ENCODE peak calls at places on chromosome 4, in eight cellular contexts. One of them, this sample, is unnamed.

GRCh38 chr4:3708103-3708510 is 58.1 kb upstream of the ADRA2C start:
- DNase-seq in tibial artery: peak; percentile 96
- DNase-seq in osteocyte: no peak
- DNase-seq in PC-3: no peak
- DNase-seq in GM10248: peak; percentile 42
- DNase-seq in NB4: peak; percentile 88
- DNase-seq in Peyer's patch: no peak
- DNase-seq in GM20000: no peak
- DNase-seq in this sample: peak; percentile 95

GRCh38 chr4:69323284-69323683 is 43.0 kb downstream of the UGT2B28 start:
- DNase-seq in tibial artery: no peak
- DNase-seq in osteocyte: no peak
- DNase-seq in PC-3: peak; percentile 24
- DNase-seq in GM10248: no peak
- DNase-seq in NB4: no peak
- DNase-seq in Peyer's patch: no peak
- DNase-seq in GM20000: no peak
- DNase-seq in this sample: no peak

GRCh38 chr4:184384056-184384809 is 90.1 kb downstream of the IRF2 start:
- DNase-seq in tibial artery: no peak
- DNase-seq in osteocyte: no peak
- DNase-seq in PC-3: peak; percentile 43
- DNase-seq in GM10248: peak; percentile 46
- DNase-seq in NB4: peak; percentile 70
- DNase-seq in Peyer's patch: peak; percentile 78
- DNase-seq in GM20000: peak; percentile 44
- DNase-seq in this sample: no peak

GRCh38 chr4:137627938-137628460 is 95.7 kb upstream of the PCDH18 start:
- DNase-seq in tibial artery: no peak
- DNase-seq in osteocyte: no peak
- DNase-seq in PC-3: peak; percentile 38
- DNase-seq in GM10248: no peak
- DNase-seq in NB4: no peak
- DNase-seq in Peyer's patch: no peak
- DNase-seq in GM20000: no peak
- DNase-seq in this sample: no peak

GRCh38 chr4:81470456-81471327 is 1.0 kb downstream of the RASGEF1B start:
- DNase-seq in tibial artery: peak; percentile 72
- DNase-seq in osteocyte: no peak
- DNase-seq in PC-3: peak; percentile 19
- DNase-seq in GM10248: peak; percentile 15
- DNase-seq in NB4: peak; percentile 7
- DNase-seq in Peyer's patch: peak; percentile 71
- DNase-seq in GM20000: peak; percentile 19
- DNase-seq in this sample: peak; percentile 80

GRCh38 chr4:79987401-79987800 is 85.6 kb downstream of the ANTXR2 start:
- DNase-seq in tibial artery: no peak
- DNase-seq in osteocyte: no peak
- DNase-seq in PC-3: no peak
- DNase-seq in GM10248: no peak
- DNase-seq in NB4: no peak
- DNase-seq in Peyer's patch: no peak
- DNase-seq in GM20000: no peak
- DNase-seq in this sample: no peak

GRCh38 chr4:6471303-6472007 is 959 bp downstream of the PPP2R2C start:
- DNase-seq in tibial artery: peak; percentile 53
- DNase-seq in osteocyte: peak; percentile 63
- DNase-seq in PC-3: no peak
- DNase-seq in GM10248: no peak
- DNase-seq in NB4: no peak
- DNase-seq in Peyer's patch: no peak
- DNase-seq in GM20000: peak; percentile 53
- DNase-seq in this sample: peak; percentile 41

GRCh38 chr4:89171176-89171575 is 59.8 kb downstream of the TIGD2 start:
- DNase-seq in tibial artery: no peak
- DNase-seq in osteocyte: no peak
- DNase-seq in PC-3: no peak
- DNase-seq in GM10248: no peak
- DNase-seq in NB4: no peak
- DNase-seq in Peyer's patch: no peak
- DNase-seq in GM20000: no peak
- DNase-seq in this sample: no peak

GRCh38 chr4:54217642-54218486 is 11.2 kb upstream of the PDGFRA start:
- DNase-seq in tibial artery: peak; percentile 81
- DNase-seq in osteocyte: peak; percentile 92
- DNase-seq in PC-3: peak; percentile 94
- DNase-seq in GM10248: peak; percentile 76
- DNase-seq in NB4: peak; percentile 75
- DNase-seq in Peyer's patch: peak; percentile 34
- DNase-seq in GM20000: peak; percentile 77
- DNase-seq in this sample: peak; percentile 87

GRCh38 chr4:83855044-83855443 is 319.1 kb downstream of the GPAT3 start:
- DNase-seq in tibial artery: no peak
- DNase-seq in osteocyte: no peak
- DNase-seq in PC-3: peak; percentile 93
- DNase-seq in GM10248: no peak
- DNase-seq in NB4: no peak
- DNase-seq in Peyer's patch: no peak
- DNase-seq in GM20000: no peak
- DNase-seq in this sample: no peak

GRCh38 chr4:6893449-6894085 is 16.1 kb upstream of the TBC1D14 start:
- DNase-seq in tibial artery: no peak
- DNase-seq in osteocyte: no peak
- DNase-seq in PC-3: no peak
- DNase-seq in GM10248: no peak
- DNase-seq in NB4: peak; percentile 73
- DNase-seq in Peyer's patch: no peak
- DNase-seq in GM20000: no peak
- DNase-seq in this sample: no peak

GRCh38 chr4:118738090-118738489 is 52.9 kb downstream of the METTL14 start:
- DNase-seq in tibial artery: no peak
- DNase-seq in osteocyte: no peak
- DNase-seq in PC-3: no peak
- DNase-seq in GM10248: no peak
- DNase-seq in NB4: no peak
- DNase-seq in Peyer's patch: no peak
- DNase-seq in GM20000: no peak
- DNase-seq in this sample: no peak

GRCh38 chr4:6071191-6071958 is 53.1 kb upstream of the C4orf50 start:
- DNase-seq in tibial artery: no peak
- DNase-seq in osteocyte: no peak
- DNase-seq in PC-3: no peak
- DNase-seq in GM10248: no peak
- DNase-seq in NB4: no peak
- DNase-seq in Peyer's patch: no peak
- DNase-seq in GM20000: no peak
- DNase-seq in this sample: no peak

GRCh38 chr4:156950090-156950489 is 21.5 kb downstream of the PDGFC start:
- DNase-seq in tibial artery: no peak
- DNase-seq in osteocyte: no peak
- DNase-seq in PC-3: no peak
- DNase-seq in GM10248: no peak
- DNase-seq in NB4: no peak
- DNase-seq in Peyer's patch: no peak
- DNase-seq in GM20000: no peak
- DNase-seq in this sample: no peak

GRCh38 chr4:181259081-181259480 is 984.1 kb upstream of the TENM3 start:
- DNase-seq in tibial artery: no peak
- DNase-seq in osteocyte: no peak
- DNase-seq in PC-3: no peak
- DNase-seq in GM10248: no peak
- DNase-seq in NB4: no peak
- DNase-seq in Peyer's patch: no peak
- DNase-seq in GM20000: no peak
- DNase-seq in this sample: no peak

GRCh38 chr4:119010909-119011606 is 122.4 kb downstream of the SYNPO2 start:
- DNase-seq in tibial artery: peak; percentile 91
- DNase-seq in osteocyte: no peak
- DNase-seq in PC-3: no peak
- DNase-seq in GM10248: no peak
- DNase-seq in NB4: peak; percentile 35
- DNase-seq in Peyer's patch: no peak
- DNase-seq in GM20000: no peak
- DNase-seq in this sample: peak; percentile 84

GRCh38 chr4:28391877-28392276 is 1531.2 kb downstream of the STIM2 start:
- DNase-seq in tibial artery: no peak
- DNase-seq in osteocyte: no peak
- DNase-seq in PC-3: no peak
- DNase-seq in GM10248: no peak
- DNase-seq in NB4: no peak
- DNase-seq in Peyer's patch: no peak
- DNase-seq in GM20000: no peak
- DNase-seq in this sample: no peak

GRCh38 chr4:143773998-143774898 is 73.8 kb upstream of the FREM3 start:
- DNase-seq in tibial artery: no peak
- DNase-seq in osteocyte: no peak
- DNase-seq in PC-3: peak; percentile 78
- DNase-seq in GM10248: peak; percentile 35
- DNase-seq in NB4: peak; percentile 55
- DNase-seq in Peyer's patch: peak; percentile 58
- DNase-seq in GM20000: peak; percentile 46
- DNase-seq in this sample: no peak

GRCh38 chr4:183175631-183176232 is 76.7 kb downstream of the WWC2 start:
- DNase-seq in tibial artery: no peak
- DNase-seq in osteocyte: no peak
- DNase-seq in PC-3: peak; percentile 69
- DNase-seq in GM10248: no peak
- DNase-seq in NB4: no peak
- DNase-seq in Peyer's patch: no peak
- DNase-seq in GM20000: no peak
- DNase-seq in this sample: no peak

GRCh38 chr4:91113130-91113706 is 986.0 kb downstream of the CCSER1 start:
- DNase-seq in tibial artery: no peak
- DNase-seq in osteocyte: no peak
- DNase-seq in PC-3: peak; percentile 50
- DNase-seq in GM10248: peak; percentile 26
- DNase-seq in NB4: peak; percentile 40
- DNase-seq in Peyer's patch: no peak
- DNase-seq in GM20000: peak; percentile 13
- DNase-seq in this sample: no peak
- TF ChIP-seq CTCF in tibial artery: peak; percentile 16
- TF ChIP-seq CTCF in osteocyte: peak; percentile 75
- TF ChIP-seq CTCF in PC-3: peak; percentile 78
- TF ChIP-seq CTCF in GM10248: peak; percentile 52
- TF ChIP-seq CTCF in NB4: peak; percentile 40
- TF ChIP-seq CTCF in Peyer's patch: peak; percentile 52
- TF ChIP-seq CTCF in GM20000: peak; percentile 35
- TF ChIP-seq CTCF in this sample: no peak

DNA sequence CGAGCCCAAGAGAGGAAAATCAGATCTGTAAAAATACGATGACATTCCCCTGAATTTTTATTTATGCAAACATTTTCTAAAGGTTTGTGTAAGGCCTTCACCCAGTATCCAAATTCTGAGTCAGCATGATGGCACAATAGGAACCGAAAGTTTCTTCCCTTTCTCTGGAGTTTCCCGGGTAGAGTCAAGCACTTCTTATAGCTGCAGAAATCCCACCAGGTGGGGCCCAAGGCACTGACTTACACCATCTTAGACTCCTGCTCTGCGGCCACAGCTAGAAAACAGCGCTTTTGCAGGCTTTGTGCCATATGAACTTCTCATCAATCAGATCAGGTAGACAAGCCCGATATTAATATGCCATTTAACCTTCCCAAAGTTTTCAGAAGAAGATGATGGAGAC is 13.4 kb downstream of the LEF1 start:
- DNase-seq in tibial artery: no peak
- DNase-seq in osteocyte: no peak
- DNase-seq in PC-3: no peak
- DNase-seq in GM10248: no peak
- DNase-seq in NB4: peak; percentile 3
- DNase-seq in Peyer's patch: no peak
- DNase-seq in GM20000: no peak
- DNase-seq in this sample: no peak
- TF ChIP-seq CTCF in tibial artery: no peak
- TF ChIP-seq CTCF in osteocyte: peak; percentile 34
- TF ChIP-seq CTCF in PC-3: no peak
- TF ChIP-seq CTCF in GM10248: no peak
- TF ChIP-seq CTCF in NB4: no peak
- TF ChIP-seq CTCF in Peyer's patch: no peak
- TF ChIP-seq CTCF in GM20000: no peak
- TF ChIP-seq CTCF in this sample: no peak

GRCh38 chr4:24473309-24473721 is 111.0 kb downstream of the DHX15 start:
- DNase-seq in tibial artery: no peak
- DNase-seq in osteocyte: no peak
- DNase-seq in PC-3: peak; percentile 38
- DNase-seq in GM10248: no peak
- DNase-seq in NB4: peak; percentile 51
- DNase-seq in Peyer's patch: no peak
- DNase-seq in GM20000: no peak
- DNase-seq in this sample: no peak

GRCh38 chr4:24475756-24476155 is 108.6 kb downstream of the DHX15 start:
- DNase-seq in tibial artery: no peak
- DNase-seq in osteocyte: no peak
- DNase-seq in PC-3: no peak
- DNase-seq in GM10248: no peak
- DNase-seq in NB4: no peak
- DNase-seq in Peyer's patch: no peak
- DNase-seq in GM20000: no peak
- DNase-seq in this sample: no peak

GRCh38 chr4:24472514-24473308 is 111.6 kb downstream of the DHX15 start:
- DNase-seq in tibial artery: peak; percentile 86
- DNase-seq in osteocyte: peak; percentile 92
- DNase-seq in PC-3: peak; percentile 65
- DNase-seq in GM10248: peak; percentile 80
- DNase-seq in NB4: peak; percentile 54
- DNase-seq in Peyer's patch: peak; percentile 44
- DNase-seq in GM20000: peak; percentile 87
- DNase-seq in this sample: peak; percentile 84

GRCh38 chr4:24471623-24472510 is 112.5 kb downstream of the DHX15 start:
- DNase-seq in tibial artery: no peak
- DNase-seq in osteocyte: no peak
- DNase-seq in PC-3: no peak
- DNase-seq in GM10248: peak; percentile 29
- DNase-seq in NB4: no peak
- DNase-seq in Peyer's patch: no peak
- DNase-seq in GM20000: peak; percentile 53
- DNase-seq in this sample: no peak

GRCh38 chr4:24470681-24471622 is 113.4 kb downstream of the DHX15 start:
- DNase-seq in tibial artery: peak; percentile 66
- DNase-seq in osteocyte: no peak
- DNase-seq in PC-3: peak; percentile 7
- DNase-seq in GM10248: peak; percentile 64
- DNase-seq in NB4: peak; percentile 23
- DNase-seq in Peyer's patch: no peak
- DNase-seq in GM20000: peak; percentile 75
- DNase-seq in this sample: no peak
- TF ChIP-seq CTCF in tibial artery: no peak
- TF ChIP-seq CTCF in osteocyte: no peak
- TF ChIP-seq CTCF in PC-3: no peak
- TF ChIP-seq CTCF in GM10248: no peak
- TF ChIP-seq CTCF in NB4: no peak
- TF ChIP-seq CTCF in Peyer's patch: no peak
- TF ChIP-seq CTCF in GM20000: no peak
- TF ChIP-seq CTCF in this sample: no peak

DNA sequence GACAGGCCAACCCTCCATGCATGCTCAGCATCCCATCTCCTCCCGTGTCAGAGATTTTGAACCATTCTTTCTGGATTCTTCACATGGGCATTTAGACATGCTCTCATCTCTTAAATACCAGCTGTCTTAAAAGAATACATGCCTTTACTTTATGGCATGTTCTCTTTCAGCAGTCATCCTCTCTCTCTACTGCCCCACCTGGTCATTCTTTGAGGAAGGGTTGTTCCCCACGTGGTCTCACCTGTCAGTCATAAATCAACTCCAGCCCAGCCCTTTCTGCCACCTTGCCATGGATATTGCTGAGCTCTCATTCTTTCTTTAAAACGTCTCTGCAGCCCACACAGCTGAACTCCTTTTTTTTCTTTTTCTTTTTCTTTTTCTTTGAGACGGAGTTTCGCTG is 111.3 kb downstream of the ARHGAP10 start:
- DNase-seq in tibial artery: no peak
- DNase-seq in osteocyte: no peak
- DNase-seq in PC-3: peak; percentile 52
- DNase-seq in GM10248: peak; percentile 37
- DNase-seq in NB4: no peak
- DNase-seq in Peyer's patch: no peak
- DNase-seq in GM20000: peak; percentile 35
- DNase-seq in this sample: no peak
- TF ChIP-seq CTCF in tibial artery: no peak
- TF ChIP-seq CTCF in osteocyte: no peak
- TF ChIP-seq CTCF in PC-3: peak; percentile 50
- TF ChIP-seq CTCF in GM10248: peak; percentile 4
- TF ChIP-seq CTCF in NB4: no peak
- TF ChIP-seq CTCF in Peyer's patch: peak; percentile 13
- TF ChIP-seq CTCF in GM20000: no peak
- TF ChIP-seq CTCF in this sample: no peak

This sample was measured in coronary artery.